ENCODE peak calls at places on chromosomes 2 and 18, in five cellular contexts. J, M, I, U and O are unnamed samples.

GRCh38 chr18:54263904-54264336 is 5.4 kb upstream of the POLI start:
- DNase-seq in M (no peak), U (no peak), I (no peak), J (no peak), O (no peak)

GRCh38 chr2:239581352-239581901 is 180.6 kb upstream of the HDAC4 start:
- DNase-seq in I (no peak), M (no peak), J (no peak), U (no peak), O (no peak)

GRCh38 chr18:21604711-21605110 is 4.2 kb upstream of the ESCO1 start:
- DNase-seq in U (no peak), M (no peak), I (no peak), J (no peak), O (no peak)

GRCh38 chr2:164438490-164439205 is 182.6 kb downstream of the GRB14 start:
- DNase-seq in I (no peak), U (no peak), M (no peak), J (no peak), O (no peak)

GRCh38 chr18:67517224-67517765 is 775 bp upstream of the DSEL start:
- DNase-seq in J (no peak), I (peak; percentile 20), U (peak; percentile 65), M (no peak), O (no peak)

GRCh38 chr2:9699139-9699823 is 68.5 kb upstream of the YWHAQ start:
- DNase-seq in U (no peak), J (no peak), I (no peak), M (peak; percentile 59), O (peak; percentile 13)

GRCh38 chr18:78601923-78602322 is 377.7 kb upstream of the SALL3 start:
- DNase-seq in M (no peak), I (no peak), U (no peak), J (no peak), O (no peak)

GRCh38 chr2:19764998-19765397 is 136.8 kb downstream of the TTC32 start:
- DNase-seq in I (no peak), U (peak; percentile 1), J (no peak), M (no peak), O (no peak)

GRCh38 chr18:49628993-49629795 is 67.3 kb downstream of the LIPG start:
- DNase-seq in U (no peak), M (no peak), I (peak; percentile 46), J (no peak), O (peak; percentile 69)

GRCh38 chr2:71705171-71705960 is 252.0 kb downstream of the DYSF start:
- DNase-seq in J (no peak), I (no peak), M (no peak), U (no peak), O (no peak)

GRCh38 chr18:57128229-57128911 is 18.5 kb upstream of the BOD1L2 start:
- DNase-seq in I (no peak), M (no peak), U (no peak), J (no peak), O (no peak)

GRCh38 chr2:238239552-238239871 is 326 bp downstream of the HES6 start:
- DNase-seq in M (no peak), U (no peak), I (no peak), J (no peak), O (no peak)

GRCh38 chr2:27583390-27583915 is 611 bp downstream of the ZNF512 start:
- DNase-seq in I (no peak), M (no peak), J (no peak), U (no peak), O (no peak)

GRCh38 chr18:11119962-11120361 is 29.4 kb downstream of the PIEZO2 start:
- DNase-seq in I (no peak), U (no peak), J (no peak), M (no peak), O (no peak)

GRCh38 chr2:12222561-12222960 is 476.1 kb downstream of the LPIN1 start:
- DNase-seq in U (no peak), I (no peak), M (no peak), J (no peak), O (no peak)

GRCh38 chr2:148130571-148130970 is 109.7 kb downstream of the MBD5 start:
- DNase-seq in I (no peak), M (peak; percentile 90), U (no peak), J (no peak), O (no peak)

GRCh38 chr2:238906936-238907716 is 59.2 kb downstream of the TWIST2 start:
- DNase-seq in M (no peak), I (no peak), J (no peak), U (no peak), O (peak; percentile 64)

GRCh38 chr2:150710916-150711315 is 223.4 kb upstream of the RND3 start:
- DNase-seq in U (no peak), J (no peak), I (no peak), M (no peak), O (no peak)

GRCh38 chr2:98912957-98913915 is 22.8 kb downstream of the CRACDL start:
- DNase-seq in J (no peak), U (no peak), I (no peak), M (no peak), O (no peak)

GRCh38 chr2:223957092-223957851 is at the start of gene MRPL44:
- DNase-seq in M (peak; percentile 60), J (peak; percentile 94), I (peak; percentile 97), U (peak; percentile 98), O (peak; percentile 95)

GRCh38 chr2:196291418-196291817 is 120.0 kb upstream of the STK17B start:
- DNase-seq in I (no peak), J (no peak), M (no peak), U (no peak), O (no peak)

GRCh38 chr2:240460243-240460630 is 24.8 kb downstream of the GPC1 start:
- DNase-seq in M (no peak), U (no peak), J (no peak), I (peak; percentile 6), O (no peak)

GRCh38 chr2:177611310-177611886 is 218.8 kb downstream of the AGPS start:
- DNase-seq in J (no peak), U (no peak), M (no peak), I (no peak), O (no peak)

GRCh38 chr2:142868281-142868762 is 9.1 kb upstream of the KYNU start:
- DNase-seq in I (peak; percentile 57), J (no peak), M (no peak), U (peak; percentile 78), O (no peak)

GRCh38 chr2:65504814-65505697 is 72.7 kb upstream of the SPRED2 start:
- DNase-seq in M (no peak), J (no peak), U (no peak), I (no peak), O (no peak)

GRCh38 chr18:55384551-55385275 is 203.3 kb downstream of the TCF4 start:
- DNase-seq in U (no peak), I (no peak), J (peak; percentile 19), M (no peak), O (peak; percentile 36)

GRCh38 chr2:230868947-230869690 is 4.4 kb downstream of the ITM2C start:
- DNase-seq in M (no peak), I (no peak), U (peak; percentile 49), J (no peak), O (peak; percentile 67)

GRCh38 chr18:32237024-32237423 is 47.2 kb downstream of the MEP1B start:
- DNase-seq in M (no peak), U (no peak), J (no peak), I (no peak), O (no peak)

GRCh38 chr2:34831096-34831495 is 1232.0 kb upstream of the FAM98A start:
- DNase-seq in J (no peak), M (no peak), I (no peak), U (no peak), O (no peak)

GRCh38 chr2:234996041-234996440 is 44.2 kb downstream of the SH3BP4 start:
- DNase-seq in I (no peak), M (no peak), U (no peak), J (no peak), O (peak; percentile 57)

GRCh38 chr2:220163486-220163885 is 536.1 kb downstream of the SLC4A3 start:
- DNase-seq in U (no peak), I (no peak), M (no peak), J (no peak), O (no peak)

GRCh38 chr18:36851202-36851590 is 22.3 kb downstream of the KIAA1328 start:
- DNase-seq in I (no peak), U (no peak), J (no peak), M (no peak), O (no peak)

GRCh38 chr2:222504714-222505113 is 80.4 kb downstream of the SGPP2 start:
- DNase-seq in M (no peak), J (no peak), U (no peak), I (no peak), O (no peak)

GRCh38 chr18:49980869-49981268 is 167.5 kb upstream of the ACAA2 start:
- DNase-seq in J (no peak), I (no peak), M (no peak), U (no peak), O (no peak)

DNA sequence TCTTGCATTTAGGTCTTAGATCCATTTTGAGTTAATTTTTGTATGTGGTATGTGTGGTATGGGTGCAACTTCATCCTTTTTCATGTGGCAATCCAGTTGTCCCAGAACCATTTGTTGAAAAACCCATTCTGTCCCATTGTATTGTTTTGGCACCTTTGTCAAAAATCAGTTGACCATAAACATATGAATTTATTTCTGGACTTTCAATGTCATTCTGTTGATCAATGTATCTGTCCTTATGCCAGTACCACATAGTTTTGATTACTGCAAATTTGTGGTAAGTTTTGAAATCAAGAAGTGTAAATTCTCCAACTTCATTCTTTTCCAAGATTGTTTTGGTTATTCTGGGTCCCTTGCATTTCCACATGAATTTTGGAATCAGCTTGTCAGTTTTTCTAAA is 16.6 kb upstream of the ZNF396 start:
- DNase-seq in U (no peak), I (no peak), J (no peak), M (no peak), O (no peak)
- H3K4me3 ChIP-seq in U (no peak overlapping the region), I (no peak overlapping the region), J (no peak overlapping the region), M (no peak overlapping the region), O (no peak overlapping the region)

GRCh38 chr2:176161817-176162626 is 4.9 kb downstream of the HOXD3 start:
- DNase-seq in J (no peak), M (no peak), I (no peak), U (no peak), O (no peak)
- H3K27me3 ChIP-seq in J (peaks cover 3% of the 10 kb centered on the region), M (no peaks in the 10 kb centered on the region), I (peaks cover 100% of the 10 kb centered on the region), U (peaks cover 18% of the 10 kb centered on the region), O (peaks cover 100% of the 10 kb centered on the region)

GRCh38 chr2:120661551-120661950 is 74.1 kb upstream of the GLI2 start:
- DNase-seq in I (peak; percentile 77), M (no peak), J (no peak), U (no peak), O (peak; percentile 89)
- H3K4me3 ChIP-seq in I (no peak overlapping the region), M (no peak overlapping the region), J (no peak overlapping the region), U (no peak overlapping the region), O (no peak overlapping the region)

DNA sequence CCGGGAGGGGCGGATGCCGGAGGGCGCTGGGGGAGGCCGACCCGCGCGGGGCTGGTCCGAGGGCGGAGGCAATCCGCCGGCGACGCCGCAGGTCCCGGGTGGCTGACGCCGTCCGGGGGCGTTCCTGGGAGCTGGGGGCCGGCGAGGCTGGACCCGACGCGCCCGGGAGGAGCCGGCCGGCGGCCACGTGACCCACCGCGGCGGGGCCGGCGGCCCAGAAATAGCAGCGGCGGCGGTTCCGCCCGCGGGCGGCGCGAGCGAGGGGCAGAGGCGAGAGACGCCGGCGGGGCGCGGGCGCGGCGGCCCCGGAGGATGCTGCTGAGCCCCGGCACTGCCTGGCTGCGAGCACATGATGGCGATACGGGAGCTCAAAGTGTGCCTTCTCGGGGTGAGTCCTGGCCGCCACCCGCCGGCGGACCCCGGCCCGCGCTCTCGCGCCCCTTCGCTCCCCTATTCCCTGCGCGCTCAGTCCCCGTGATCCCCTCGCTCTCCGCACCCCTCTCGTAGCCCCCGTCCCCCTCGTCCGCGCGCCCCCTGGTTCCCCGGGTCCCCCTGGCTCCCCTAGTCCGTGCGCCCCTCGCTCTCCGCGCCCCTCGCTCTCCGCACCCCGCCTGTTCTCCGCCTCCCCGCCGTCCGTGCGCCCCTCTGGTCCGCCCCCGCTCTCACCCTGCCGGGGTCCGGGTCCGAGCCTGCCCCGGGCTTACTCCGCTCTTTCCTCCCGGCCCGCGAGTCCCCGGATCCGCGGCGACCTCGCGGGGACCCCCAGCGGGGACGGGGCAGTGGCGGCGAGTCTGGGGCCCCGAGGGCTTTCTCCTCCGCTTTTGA is at the start of gene RAB31:
- DNase-seq in M (no peak), I (peak; percentile 81), U (peak; percentile 92), J (no peak), O (peak; percentile 92)
- H3K27me3 ChIP-seq in M (no peaks in the 10 kb centered on the region), I (no peaks in the 10 kb centered on the region), U (no peaks in the 10 kb centered on the region), J (peaks cover 15% of the 10 kb centered on the region), O (peaks cover 27% of the 10 kb centered on the region)